ENCODE peak calls at places on chromosome 2, in nine cellular contexts. H is hepatic stellate cell; I is cerebellum; M is GM13976; T is HS-5; G is AG08395; P is Panc1; R is HCT116; N is activated naive CD4-positive, alpha-beta T cell. E is an unnamed sample.

GRCh38 chr2:147364597-147364996 is 480.2 kb upstream of the ACVR2A start:
- DNase-seq in R (no peak), G (no peak), M (peak; percentile 13), I (no peak), H (no peak), N (no peak), P (no peak), T (no peak), E (no peak)

GRCh38 chr2:85111819-85112281 is 21.3 kb upstream of the TCF7L1 start:
- DNase-seq in P (no peak), T (peak; percentile 60), R (no peak), M (no peak), I (no peak), N (no peak), G (peak; percentile 74), H (no peak), E (no peak)

GRCh38 chr2:9467687-9468086 is 6.7 kb upstream of the IAH1 start:
- DNase-seq in T (no peak), P (no peak), I (no peak), G (no peak), R (no peak), H (no peak), N (no peak), M (no peak), E (no peak)

GRCh38 chr2:231928901-231929725 is 2.9 kb upstream of the NPPC start:
- DNase-seq in M (no peak), T (no peak), R (no peak), G (no peak), N (no peak), P (no peak), I (no peak), H (no peak), E (peak; percentile 2)

GRCh38 chr2:216073773-216074172 is 7.8 kb downstream of the PECR start:
- DNase-seq in H (no peak), T (no peak), N (no peak), M (no peak), P (no peak), I (no peak), R (no peak), G (no peak), E (no peak)

GRCh38 chr2:208440716-208441115 is 34.1 kb downstream of the PTH2R start:
- DNase-seq in I (no peak), N (no peak), G (no peak), M (no peak), R (no peak), T (no peak), H (no peak), P (no peak), E (peak; percentile 19)

GRCh38 chr2:10162586-10163497 is 40.3 kb downstream of the RRM2 start:
- DNase-seq in H (no peak), R (no peak), I (peak; percentile 61), T (no peak), N (no peak), G (no peak), M (no peak), P (no peak), E (peak; percentile 53)

GRCh38 chr2:1496394-1496821 is 83.1 kb downstream of the TPO start:
- DNase-seq in G (no peak), P (no peak), T (no peak), I (no peak), N (no peak), M (no peak), R (no peak), H (no peak), E (no peak)

GRCh38 chr2:168626096-168626495 is 170.0 kb downstream of the CERS6 start:
- DNase-seq in N (no peak), R (no peak), M (no peak), T (no peak), H (no peak), P (no peak), I (no peak), G (no peak), E (no peak)

GRCh38 chr2:72887836-72888437 is 729 bp downstream of the SPR start:
- DNase-seq in M (peak; percentile 75), R (peak; percentile 81), H (peak; percentile 86), I (peak; percentile 79), G (peak; percentile 88), N (peak; percentile 29), P (no peak), T (peak; percentile 69), E (peak; percentile 94)

GRCh38 chr2:138536302-138536701 is 34.7 kb downstream of the SPOPL start:
- DNase-seq in H (no peak), P (no peak), T (no peak), R (no peak), I (no peak), M (peak; percentile 22), N (no peak), G (peak; percentile 42), E (no peak)